ENCODE peak calls at places on chromosome 15, in six cellular contexts. One of them, this sample, is unnamed.

GRCh38 chr15:63517614-63518013 is 13.2 kb downstream of the USP3 start:
- DNase-seq in GM23338: peak
- DNase-seq in PC-3: peak
- DNase-seq in HCT116: no peak
- DNase-seq in MM.1S: no peak
- DNase-seq in neural progenitor cell: no peak
- DNase-seq in this sample: peak

GRCh38 chr15:49720221-49720620 is 99.4 kb downstream of the DTWD1 start:
- DNase-seq in neural progenitor cell: no peak
- DNase-seq in PC-3: no peak
- DNase-seq in HCT116: no peak
- DNase-seq in GM23338: no peak
- DNase-seq in MM.1S: no peak
- DNase-seq in this sample: no peak

GRCh38 chr15:51403072-51403878 is 61.8 kb downstream of the GLDN start:
- DNase-seq in HCT116: peak
- DNase-seq in MM.1S: peak
- DNase-seq in neural progenitor cell: peak
- DNase-seq in PC-3: peak
- DNase-seq in GM23338: peak
- DNase-seq in this sample: peak

GRCh38 chr15:84734794-84735479 is 13.5 kb upstream of the ZNF592 start:
- DNase-seq in PC-3: peak
- DNase-seq in HCT116: peak
- DNase-seq in MM.1S: peak
- DNase-seq in neural progenitor cell: peak
- DNase-seq in GM23338: peak
- DNase-seq in this sample: peak

GRCh38 chr15:58522391-58522790 is 90.6 kb downstream of the LIPC start:
- DNase-seq in neural progenitor cell: no peak
- DNase-seq in GM23338: no peak
- DNase-seq in HCT116: no peak
- DNase-seq in MM.1S: no peak
- DNase-seq in PC-3: no peak
- DNase-seq in this sample: no peak

GRCh38 chr15:99432271-99433025 is 133.3 kb upstream of the MEF2A start:
- DNase-seq in HCT116: no peak
- DNase-seq in PC-3: no peak
- DNase-seq in MM.1S: no peak
- DNase-seq in neural progenitor cell: no peak
- DNase-seq in GM23338: no peak
- DNase-seq in this sample: no peak

GRCh38 chr15:89907289-89907688 is 5.5 kb downstream of the ARPIN start:
- DNase-seq in PC-3: no peak
- DNase-seq in neural progenitor cell: no peak
- DNase-seq in HCT116: no peak
- DNase-seq in MM.1S: no peak
- DNase-seq in GM23338: no peak
- DNase-seq in this sample: no peak

GRCh38 chr15:94963953-94964352 is 732.6 kb downstream of the MCTP2 start:
- DNase-seq in PC-3: no peak
- DNase-seq in MM.1S: no peak
- DNase-seq in HCT116: no peak
- DNase-seq in neural progenitor cell: no peak
- DNase-seq in GM23338: no peak
- DNase-seq in this sample: no peak

GRCh38 chr15:28964098-28964497 is 78.3 kb downstream of the APBA2 start:
- DNase-seq in neural progenitor cell: no peak
- DNase-seq in PC-3: no peak
- DNase-seq in MM.1S: no peak
- DNase-seq in HCT116: no peak
- DNase-seq in GM23338: no peak
- DNase-seq in this sample: no peak

GRCh38 chr15:70132148-70132547 is 34.4 kb upstream of the TLE3 start:
- DNase-seq in MM.1S: no peak
- DNase-seq in GM23338: no peak
- DNase-seq in neural progenitor cell: no peak
- DNase-seq in HCT116: no peak
- DNase-seq in PC-3: no peak
- DNase-seq in this sample: no peak

GRCh38 chr15:55873024-55873745 is 120.2 kb downstream of the NEDD4 start:
- DNase-seq in MM.1S: no peak
- DNase-seq in PC-3: no peak
- DNase-seq in HCT116: no peak
- DNase-seq in neural progenitor cell: peak
- DNase-seq in GM23338: no peak
- DNase-seq in this sample: no peak

GRCh38 chr15:25830844-25831443 is 32.2 kb downstream of the ATP10A start:
- DNase-seq in neural progenitor cell: no peak
- DNase-seq in HCT116: no peak
- DNase-seq in GM23338: no peak
- DNase-seq in MM.1S: no peak
- DNase-seq in PC-3: peak
- DNase-seq in this sample: peak

GRCh38 chr15:70892002-70892911 is at the start of the genes LRRC49 and THAP10:
- DNase-seq in GM23338: peak
- DNase-seq in MM.1S: peak
- DNase-seq in PC-3: peak
- DNase-seq in HCT116: peak
- DNase-seq in neural progenitor cell: peak
- DNase-seq in this sample: peak

GRCh38 chr15:74222705-74223104 is 13.4 kb upstream of the CCDC33 start:
- DNase-seq in MM.1S: no peak
- DNase-seq in GM23338: peak
- DNase-seq in neural progenitor cell: peak
- DNase-seq in HCT116: no peak
- DNase-seq in PC-3: no peak
- DNase-seq in this sample: no peak

GRCh38 chr15:100210338-100210737 is 131.4 kb downstream of the ADAMTS17 start:
- DNase-seq in neural progenitor cell: no peak
- DNase-seq in MM.1S: no peak
- DNase-seq in HCT116: no peak
- DNase-seq in GM23338: no peak
- DNase-seq in PC-3: no peak
- DNase-seq in this sample: no peak

GRCh38 chr15:100255644-100256043 is 86.1 kb downstream of the ADAMTS17 start:
- DNase-seq in HCT116: no peak
- DNase-seq in neural progenitor cell: no peak
- DNase-seq in GM23338: no peak
- DNase-seq in MM.1S: no peak
- DNase-seq in PC-3: no peak
- DNase-seq in this sample: no peak

GRCh38 chr15:85611361-85611760 is 183.4 kb downstream of the KLHL25 start:
- DNase-seq in HCT116: no peak
- DNase-seq in neural progenitor cell: no peak
- DNase-seq in PC-3: no peak
- DNase-seq in GM23338: no peak
- DNase-seq in MM.1S: peak
- DNase-seq in this sample: no peak

GRCh38 chr15:58293622-58294550 is 137.9 kb upstream of the LIPC start:
- DNase-seq in MM.1S: peak
- DNase-seq in neural progenitor cell: no peak
- DNase-seq in PC-3: peak
- DNase-seq in GM23338: no peak
- DNase-seq in HCT116: no peak
- DNase-seq in this sample: peak

GRCh38 chr15:67783303-67783702 is 42.0 kb upstream of the SKOR1 start:
- DNase-seq in GM23338: no peak
- DNase-seq in PC-3: no peak
- DNase-seq in neural progenitor cell: no peak
- DNase-seq in HCT116: no peak
- DNase-seq in MM.1S: peak
- DNase-seq in this sample: no peak
- TF ChIP-seq EZH2phosphoT487 in GM23338: no peak
- TF ChIP-seq EZH2phosphoT487 in PC-3: no peak
- TF ChIP-seq EZH2phosphoT487 in neural progenitor cell: no peak
- TF ChIP-seq EZH2phosphoT487 in HCT116: no peak
- TF ChIP-seq EZH2phosphoT487 in MM.1S: no peak
- TF ChIP-seq EZH2phosphoT487 in this sample: no peak

GRCh38 chr15:45314960-45315359 is 62.9 kb downstream of the SLC28A2 start:
- DNase-seq in neural progenitor cell: peak
- DNase-seq in PC-3: peak
- DNase-seq in GM23338: peak
- DNase-seq in MM.1S: no peak
- DNase-seq in HCT116: no peak
- DNase-seq in this sample: peak
- TF ChIP-seq CTCF in neural progenitor cell: peak
- TF ChIP-seq CTCF in PC-3: peak
- TF ChIP-seq CTCF in GM23338: peak
- TF ChIP-seq CTCF in MM.1S: no peak
- TF ChIP-seq CTCF in HCT116: no peak
- TF ChIP-seq CTCF in this sample: peak

GRCh38 chr15:52795464-52796227 is 5.5 kb upstream of the ONECUT1 start:
- DNase-seq in MM.1S: no peak
- DNase-seq in neural progenitor cell: no peak
- DNase-seq in GM23338: peak
- DNase-seq in HCT116: no peak
- DNase-seq in PC-3: no peak
- DNase-seq in this sample: no peak
- TF ChIP-seq EZH2 in MM.1S: no peak
- TF ChIP-seq EZH2 in neural progenitor cell: peak
- TF ChIP-seq EZH2 in GM23338: peak
- TF ChIP-seq EZH2 in HCT116: no peak
- TF ChIP-seq EZH2 in PC-3: peak
- TF ChIP-seq EZH2 in this sample: peak

GRCh38 chr15:38810686-38811085 is 246.1 kb upstream of the RASGRP1 start:
- DNase-seq in PC-3: no peak
- DNase-seq in GM23338: no peak
- DNase-seq in HCT116: no peak
- DNase-seq in neural progenitor cell: no peak
- DNase-seq in MM.1S: no peak
- DNase-seq in this sample: no peak
- TF ChIP-seq EZH2phosphoT487 in PC-3: no peak
- TF ChIP-seq EZH2phosphoT487 in GM23338: no peak
- TF ChIP-seq EZH2phosphoT487 in HCT116: no peak
- TF ChIP-seq EZH2phosphoT487 in neural progenitor cell: no peak
- TF ChIP-seq EZH2phosphoT487 in MM.1S: no peak
- TF ChIP-seq EZH2phosphoT487 in this sample: no peak

GRCh38 chr15:78177447-78177873 is 28.3 kb downstream of the IDH3A start:
- DNase-seq in HCT116: peak
- DNase-seq in PC-3: peak
- DNase-seq in neural progenitor cell: peak
- DNase-seq in GM23338: peak
- DNase-seq in MM.1S: no peak
- DNase-seq in this sample: peak
- TF ChIP-seq CTCF in HCT116: peak
- TF ChIP-seq CTCF in PC-3: peak
- TF ChIP-seq CTCF in neural progenitor cell: peak
- TF ChIP-seq CTCF in GM23338: peak
- TF ChIP-seq CTCF in MM.1S: peak
- TF ChIP-seq CTCF in this sample: peak

DNA sequence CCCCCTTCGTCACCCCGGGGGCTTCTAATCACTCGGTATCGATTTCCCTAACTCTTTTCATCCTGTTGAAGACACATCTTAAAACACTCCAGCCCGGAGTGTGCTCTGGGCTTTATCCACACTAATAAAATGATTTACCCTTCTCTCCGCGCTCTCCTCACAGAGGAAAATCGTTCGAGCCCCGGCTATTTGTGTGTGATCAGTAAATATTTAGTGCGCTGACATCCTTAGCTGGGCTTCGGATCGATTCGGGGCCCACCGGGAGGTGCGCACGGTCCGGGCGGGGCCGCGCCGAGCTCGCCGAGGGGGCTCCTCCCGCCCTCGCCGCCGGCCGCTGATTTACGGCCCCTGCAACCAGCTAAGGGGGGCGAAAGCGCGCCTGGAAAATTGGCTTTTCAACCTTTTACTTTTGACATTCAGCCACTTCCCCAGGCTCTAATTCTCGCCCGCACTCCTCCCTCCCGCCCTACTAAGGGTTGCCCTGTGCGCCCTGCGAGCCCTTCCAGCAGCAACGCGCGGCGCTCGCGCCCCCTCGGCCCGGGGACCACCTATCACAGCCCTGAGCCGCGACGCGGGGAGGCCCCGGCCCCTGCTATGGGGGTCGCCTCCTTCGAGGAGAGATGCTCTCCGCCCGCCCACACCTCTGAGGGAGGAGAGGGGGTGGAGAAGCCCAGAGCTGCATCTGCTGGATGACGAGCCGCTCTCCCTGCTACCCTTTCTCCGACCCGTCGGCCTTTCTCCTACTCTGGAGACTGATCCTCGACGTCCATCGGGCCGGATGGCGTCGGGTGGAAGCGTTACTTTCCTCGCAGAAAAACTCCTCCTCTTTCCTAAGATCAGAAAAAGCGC is 7.9 kb upstream of the NR2F2 start:
- DNase-seq in GM23338: peak
- DNase-seq in neural progenitor cell: peak
- DNase-seq in MM.1S: no peak
- DNase-seq in HCT116: no peak
- DNase-seq in PC-3: peak
- DNase-seq in this sample: peak
- TF ChIP-seq EZH2 in GM23338: peak
- TF ChIP-seq EZH2 in neural progenitor cell: peak
- TF ChIP-seq EZH2 in MM.1S: no peak
- TF ChIP-seq EZH2 in HCT116: no peak
- TF ChIP-seq EZH2 in PC-3: no peak
- TF ChIP-seq EZH2 in this sample: peak